ENCODE peak calls at places on chromosomes 7 and 10, in eight cellular contexts. E, X, F, Z, A, V, N and D are unnamed samples. For H3K27me3, the result is how much of the 10 kb centered on the place peaks cover.

GRCh38 chr7:77727936-77728701 is 31.9 kb downstream of the RSBN1L start:
- DNase-seq in E (no peak), X (no peak), F (peak), Z (no peak), A (no peak), V (peak), N (no peak), D (peak)

GRCh38 chr7:8669501-8669851 is 236.1 kb downstream of the NXPH1 start:
- DNase-seq in E (no peak), X (no peak), F (no peak), Z (no peak), A (no peak), V (no peak), N (no peak), D (no peak)

GRCh38 chr10:3502606-3503005 is 282.4 kb downstream of the KLF6 start:
- DNase-seq in E (no peak), X (no peak), F (no peak), Z (no peak), A (no peak), V (no peak), N (no peak), D (no peak)

GRCh38 chr10:91864099-91864498 is 45.2 kb downstream of the FGFBP3 start:
- DNase-seq in E (peak), X (no peak), F (no peak), Z (no peak), A (no peak), V (no peak), N (no peak), D (no peak)

GRCh38 chr7:27110977-27111752 is 8.7 kb upstream of the HOXA2 start:
- DNase-seq in E (no peak), X (no peak), F (no peak), Z (peak), A (peak), V (no peak), N (no peak), D (peak)

GRCh38 chr7:158018061-158018796 is 569.4 kb downstream of the PTPRN2 start:
- DNase-seq in E (no peak), X (no peak), F (no peak), Z (peak), A (no peak), V (no peak), N (peak), D (no peak)

GRCh38 chr10:118915161-118915560 is 114.4 kb upstream of the NANOS1 start:
- DNase-seq in E (no peak), X (no peak), F (no peak), Z (no peak), A (no peak), V (no peak), N (no peak), D (no peak)

GRCh38 chr7:155373359-155374273 is 75.9 kb downstream of the INSIG1 start:
- DNase-seq in E (no peak), X (no peak), F (no peak), Z (no peak), A (no peak), V (no peak), N (peak), D (no peak)

GRCh38 chr10:13739178-13739577 is 152.4 kb downstream of the PRPF18 start:
- DNase-seq in E (no peak), X (no peak), F (no peak), Z (no peak), A (no peak), V (no peak), N (no peak), D (no peak)

GRCh38 chr7:109354552-109354951 is 784.9 kb downstream of the DNAJB9 start:
- DNase-seq in E (no peak), X (no peak), F (no peak), Z (no peak), A (no peak), V (no peak), N (no peak), D (no peak)

GRCh38 chr10:27857616-27858015 is 112.0 kb upstream of the MKX start:
- DNase-seq in E (no peak), X (no peak), F (no peak), Z (no peak), A (no peak), V (no peak), N (no peak), D (no peak)

GRCh38 chr7:29342761-29343160 is 148.2 kb downstream of the CHN2 start:
- DNase-seq in E (no peak), X (no peak), F (no peak), Z (no peak), A (no peak), V (no peak), N (no peak), D (peak)

GRCh38 chr7:23467731-23468720 is 2.3 kb downstream of the IGF2BP3 start:
- DNase-seq in E (peak), X (no peak), F (no peak), Z (no peak), A (no peak), V (peak), N (peak), D (peak)

GRCh38 chr7:23468721-23469149 is 1.6 kb downstream of the IGF2BP3 start:
- DNase-seq in E (peak), X (no peak), F (peak), Z (no peak), A (no peak), V (peak), N (peak), D (peak)

GRCh38 chr7:23469961-23470250 is 385 bp downstream of the IGF2BP3 start:
- DNase-seq in E (no peak), X (no peak), F (no peak), Z (no peak), A (no peak), V (no peak), N (no peak), D (no peak)

GRCh38 chr7:23469150-23469960 is 936 bp downstream of the IGF2BP3 start:
- DNase-seq in E (no peak), X (no peak), F (peak), Z (no peak), A (no peak), V (peak), N (peak), D (peak)

GRCh38 chr7:23467281-23467680 is 3.0 kb downstream of the IGF2BP3 start:
- DNase-seq in E (no peak), X (no peak), F (no peak), Z (no peak), A (no peak), V (peak), N (no peak), D (no peak)
- H3K27me3 ChIP-seq in E (half or more), X (half or more), F (half or more), Z (under half), A (half or more), V (under half), N (half or more), D (under half)

GRCh38 chr10:8054498-8055407 is at the start of gene GATA3:
- DNase-seq in E (peak), X (no peak), F (peak), Z (peak), A (no peak), V (peak), N (peak), D (peak)
- H3K4me3 ChIP-seq in E (peak), X (peak), F (peak), Z (peak), A (peak), V (peak), N (peak), D (peak)

DNA sequence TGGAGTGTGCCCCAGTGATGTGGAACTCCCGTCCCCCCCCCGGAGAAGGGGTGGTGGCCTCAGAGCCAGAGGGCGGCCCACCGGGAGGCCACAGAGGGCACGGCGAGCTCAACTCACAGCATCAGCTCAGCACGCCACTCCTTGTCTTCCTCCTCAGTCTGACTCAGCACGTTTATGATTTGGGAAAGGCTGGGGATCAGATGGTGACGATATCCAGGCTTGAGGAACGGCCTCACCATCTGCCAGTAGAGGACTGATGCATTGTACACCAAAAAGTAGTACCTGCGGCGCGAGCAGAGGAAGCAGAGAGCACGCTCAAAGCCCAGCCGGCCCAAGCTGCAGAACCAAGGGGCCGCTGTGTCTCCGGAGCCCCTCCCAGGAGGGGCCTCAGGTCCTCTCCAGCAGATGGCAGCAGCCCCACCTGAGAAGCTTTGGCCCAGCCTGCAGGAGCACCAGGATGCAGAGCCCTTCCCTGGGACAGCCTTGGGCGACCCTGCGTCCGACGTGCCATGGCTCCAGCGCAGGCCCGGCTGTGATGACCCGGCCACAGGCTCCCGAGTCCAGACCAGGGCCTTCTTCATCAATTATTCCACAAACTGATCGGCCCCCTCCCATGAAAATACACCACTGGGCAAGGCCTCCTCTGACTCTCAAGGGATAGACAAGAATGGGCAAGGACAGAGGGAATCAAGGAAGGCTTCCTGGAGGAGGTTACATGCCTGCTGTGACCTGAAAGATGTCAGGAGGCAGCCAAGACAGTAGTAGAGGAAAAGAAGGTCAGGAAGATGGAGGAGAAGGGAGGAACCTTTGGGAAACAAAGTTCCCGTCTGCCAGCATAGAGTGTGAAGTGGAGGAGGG is 3.7 kb downstream of the CFAP46 start:
- DNase-seq in E (no peak), X (no peak), F (no peak), Z (peak), A (no peak), V (peak), N (peak), D (no peak)
- H3K27me3 ChIP-seq in E (under half), X (under half), F (under half), Z (under half), A (under half), V (under half), N (half or more), D (under half)

DNA sequence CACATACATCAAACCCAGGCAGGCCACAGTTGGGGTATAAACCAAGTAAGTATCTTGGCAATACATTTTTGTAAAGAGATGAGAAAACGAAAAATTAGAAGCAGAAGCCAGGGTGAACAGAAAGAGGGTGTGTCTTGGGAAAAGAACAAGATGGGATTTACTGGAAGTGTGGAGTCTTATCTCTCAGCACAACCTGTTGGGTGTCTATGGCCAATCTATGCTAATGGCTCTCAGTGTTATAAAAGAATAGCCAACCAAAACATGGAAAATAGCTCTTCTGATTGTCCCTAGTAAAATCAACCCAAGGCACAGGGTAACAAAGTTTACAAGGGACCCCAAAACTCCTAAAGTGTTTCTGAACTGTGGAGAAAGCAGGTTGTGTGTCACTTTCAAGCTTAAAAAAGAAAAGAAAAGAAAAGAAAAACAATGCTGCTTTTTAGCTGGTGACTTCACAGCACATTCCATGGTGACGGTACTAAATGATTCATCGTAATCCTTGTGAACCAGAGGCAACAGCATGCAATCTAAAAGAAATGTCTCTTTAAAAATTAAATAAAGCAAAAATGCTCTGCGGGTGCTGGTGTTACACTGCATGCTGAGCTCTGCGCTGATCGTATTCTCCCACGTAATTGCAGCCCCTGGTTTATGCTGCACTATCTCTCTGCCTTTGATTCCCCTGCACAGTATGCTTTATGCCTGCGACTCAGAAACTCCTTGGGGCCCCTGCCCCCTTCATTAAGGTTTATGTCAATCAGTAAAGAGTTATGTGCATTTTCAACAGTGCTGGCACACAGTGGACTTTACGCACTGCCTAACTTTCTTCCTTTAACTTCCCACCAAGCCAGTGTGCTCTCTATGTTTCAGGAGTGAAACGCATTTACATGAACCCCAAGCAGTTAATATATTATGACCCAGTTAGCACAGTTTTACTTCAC is 100.7 kb downstream of the C10orf90 start:
- DNase-seq in E (no peak), X (no peak), F (no peak), Z (no peak), A (no peak), V (peak), N (no peak), D (no peak)
- H3K4me3 ChIP-seq in E (no peak), X (no peak), F (no peak), Z (no peak), A (no peak), V (no peak), N (no peak), D (no peak)

DNA sequence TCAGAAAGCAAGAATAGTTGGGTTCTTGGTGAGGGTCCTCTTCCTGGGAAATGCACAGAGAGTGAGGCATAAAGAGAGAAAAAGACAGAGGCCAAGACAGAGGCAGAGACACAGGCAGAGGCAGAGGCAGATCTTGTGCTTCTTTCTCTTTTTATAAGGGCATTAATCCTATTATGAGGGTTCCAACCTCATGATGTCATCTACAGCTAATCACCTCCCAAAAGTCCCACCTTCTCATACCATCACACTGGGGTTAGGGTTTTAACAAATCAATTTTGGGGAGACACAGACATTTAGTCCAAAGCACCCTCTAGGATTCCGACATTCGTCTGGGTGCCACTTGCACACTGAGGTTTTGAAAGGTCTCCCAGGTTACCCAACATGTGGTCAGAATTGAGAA is 17.8 kb downstream of the KCNK18 start:
- DNase-seq in E (no peak), X (no peak), F (no peak), Z (no peak), A (no peak), V (no peak), N (no peak), D (no peak)
- H3K27me3 ChIP-seq in E (half or more), X (under half), F (under half), Z (under half), A (under half), V (under half), N (half or more), D (under half)

GRCh38 chr7:106104861-106105260 is 7.3 kb downstream of the SYPL1 start:
- DNase-seq in E (no peak), X (no peak), F (no peak), Z (no peak), A (no peak), V (no peak), N (no peak), D (no peak)
- H3K4me3 ChIP-seq in E (no peak), X (no peak), F (no peak), Z (no peak), A (no peak), V (no peak), N (no peak), D (no peak)

DNA sequence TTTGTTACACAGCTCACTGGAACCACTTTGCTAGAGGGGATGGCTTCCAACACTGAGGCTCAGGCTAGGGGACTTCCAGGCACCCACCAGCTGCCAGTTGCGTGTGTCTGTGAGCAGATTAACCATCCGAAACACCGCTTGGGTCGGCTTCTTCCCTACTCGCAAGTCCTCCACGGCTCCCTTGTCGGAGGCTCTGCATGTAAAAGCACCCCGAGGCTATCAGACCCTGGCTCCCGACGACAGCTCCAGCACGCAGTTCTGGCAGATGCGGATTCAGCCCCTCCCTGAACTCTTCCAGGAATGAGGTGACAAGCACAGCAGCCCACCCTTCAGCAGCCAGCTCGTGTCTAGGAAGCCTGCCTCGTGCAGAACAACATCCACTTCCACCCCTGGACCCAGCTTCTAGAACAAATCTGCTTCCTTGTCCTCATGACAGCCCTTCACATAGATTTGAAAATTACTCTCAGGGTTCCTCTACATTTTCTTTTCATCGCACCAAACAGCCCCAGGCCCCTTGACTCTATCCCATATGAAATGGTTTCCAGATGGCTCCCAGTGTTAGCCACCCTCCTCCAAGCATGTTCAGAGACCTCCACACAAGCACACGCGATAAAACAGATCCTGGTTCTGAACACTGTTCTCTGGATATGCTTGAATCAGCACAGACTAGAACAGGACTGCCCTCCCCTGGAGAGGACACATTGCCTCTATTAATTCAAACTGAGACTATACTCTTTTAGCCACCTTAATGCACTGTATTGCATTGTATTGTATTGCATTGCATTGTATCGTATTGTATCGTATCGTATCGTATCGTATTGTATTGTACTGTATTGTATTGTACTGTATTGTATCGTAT is 44.6 kb downstream of the SLIT1 start:
- DNase-seq in E (no peak), X (no peak), F (no peak), Z (no peak), A (no peak), V (peak), N (peak), D (no peak)
- H3K27me3 ChIP-seq in E (under half), X (under half), F (under half), Z (under half), A (under half), V (under half), N (under half), D (under half)

GRCh38 chr10:30215631-30216030 is 133.4 kb downstream of the MTPAP start:
- DNase-seq in E (no peak), X (no peak), F (no peak), Z (no peak), A (no peak), V (no peak), N (no peak), D (peak)
- H3K4me3 ChIP-seq in E (no peak), X (no peak), F (no peak), Z (no peak), A (no peak), V (no peak), N (no peak), D (no peak)

GRCh38 chr10:117139581-117140524 is 1.8 kb upstream of the VAX1 start:
- DNase-seq in E (no peak), X (no peak), F (no peak), Z (no peak), A (no peak), V (no peak), N (no peak), D (no peak)
- H3K27me3 ChIP-seq in E (half or more), X (half or more), F (under half), Z (under half), A (half or more), V (half or more), N (half or more), D (under half)